ENCODE peak calls at places on chromosome 6, in seven cellular contexts. P is stomach, X is AG04450, B is endothelial cell of umbilical vein, C is neural crest cell, K is lower lobe of right lung, O is upper lobe of left lung. F is an unnamed sample.

GRCh38 chr6:149208071-149208670 is 109.3 kb upstream of the TAB2 start:
- DNase-seq in K (no peak), X (no peak), B (no peak), C (no peak), O (no peak), P (no peak), F (no peak)

GRCh38 chr6:13924146-13924948 is 405 bp upstream of the RNF182 start:
- DNase-seq in C (peak; percentile 58), O (peak; percentile 29), X (no peak), P (peak; percentile 37), K (peak; percentile 57), B (peak; percentile 37), F (peak; percentile 76)

GRCh38 chr6:167851349-167851952 is 24.7 kb downstream of the AFDN start:
- DNase-seq in C (no peak), K (no peak), B (no peak), O (no peak), P (no peak), X (no peak), F (no peak)

GRCh38 chr6:106476326-106477105 is 116.0 kb downstream of the CRYBG1 start:
- DNase-seq in B (no peak), X (no peak), P (no peak), O (no peak), C (no peak), K (no peak), F (no peak)

GRCh38 chr6:21003780-21004541 is 469.7 kb downstream of the CDKAL1 start:
- DNase-seq in O (no peak), C (no peak), B (peak; percentile 93), P (no peak), K (no peak), X (peak; percentile 62), F (no peak)

GRCh38 chr6:8182857-8183256 is 80.5 kb upstream of the EEF1E1 start:
- DNase-seq in K (no peak), O (no peak), B (no peak), P (no peak), C (no peak), X (no peak), F (no peak)

GRCh38 chr6:127637830-127638229 is 60.9 kb downstream of the C6orf58 start:
- DNase-seq in X (no peak), C (no peak), K (no peak), O (peak; percentile 22), B (no peak), P (no peak), F (no peak)

GRCh38 chr6:130367767-130368166 is 1.9 kb downstream of the TMEM200A start:
- DNase-seq in C (no peak), X (no peak), B (no peak), K (no peak), O (no peak), P (no peak), F (no peak)

GRCh38 chr6:149389509-149390297 is 10.4 kb upstream of the SUMO4 start:
- DNase-seq in O (no peak), C (no peak), K (no peak), X (no peak), B (no peak), P (no peak), F (no peak)

GRCh38 chr6:155272353-155273222 is 8.8 kb downstream of the CLDN20 start:
- DNase-seq in C (no peak), B (no peak), K (no peak), O (no peak), P (no peak), X (no peak), F (no peak)

GRCh38 chr6:119672725-119673124 is 323.2 kb upstream of the MAN1A1 start:
- DNase-seq in O (no peak), C (no peak), K (no peak), X (no peak), P (no peak), B (no peak), F (no peak)

GRCh38 chr6:136158398-136158797 is 91.7 kb downstream of the MTFR2 start:
- DNase-seq in K (peak; percentile 48), X (no peak), C (no peak), O (peak; percentile 51), B (peak; percentile 7), P (no peak), F (no peak)
- TF ChIP-seq CTCF in K (no peak), X (no peak), C (no peak), O (no peak), B (no peak), P (no peak), F (no peak)

GRCh38 chr6:137216106-137216505 is 3.1 kb downstream of the IFNGR1 start:
- DNase-seq in P (no peak), K (no peak), O (no peak), C (no peak), X (no peak), B (no peak), F (no peak)
- TF ChIP-seq CTCF in P (no peak), K (no peak), O (no peak), C (no peak), X (no peak), B (no peak), F (no peak)

GRCh38 chr6:29685718-29686326 is 4.9 kb upstream of the ZFP57 start:
- DNase-seq in C (no peak), X (no peak), K (no peak), B (no peak), P (no peak), O (no peak), F (no peak)
- TF ChIP-seq CTCF in C (no peak), X (no peak), K (no peak), B (no peak), P (no peak), O (no peak), F (no peak)

DNA sequence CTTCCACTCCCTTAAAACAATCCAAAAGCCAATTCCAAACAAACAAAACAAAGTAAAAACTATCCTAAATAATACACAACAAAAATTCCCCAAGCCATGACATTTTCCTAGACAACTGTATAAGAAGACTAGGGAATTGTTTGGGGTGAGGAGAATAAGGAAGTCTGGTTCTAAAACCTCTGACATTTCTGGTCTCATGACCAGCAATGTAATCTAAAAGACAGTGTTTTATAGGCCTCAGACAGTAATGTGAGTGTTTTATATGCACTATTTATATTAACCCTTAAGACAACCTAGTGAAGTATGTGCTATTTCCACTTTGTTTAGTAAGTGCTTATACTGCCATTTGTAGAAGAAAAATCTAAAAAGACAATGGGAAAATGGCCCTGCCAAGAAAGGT is 13.0 kb upstream of the RCAN2 start:
- DNase-seq in K (no peak), C (no peak), P (no peak), X (no peak), B (no peak), O (no peak), F (no peak)
- TF ChIP-seq CTCF in K (no peak), C (no peak), P (no peak), X (no peak), B (no peak), O (no peak), F (no peak)

DNA sequence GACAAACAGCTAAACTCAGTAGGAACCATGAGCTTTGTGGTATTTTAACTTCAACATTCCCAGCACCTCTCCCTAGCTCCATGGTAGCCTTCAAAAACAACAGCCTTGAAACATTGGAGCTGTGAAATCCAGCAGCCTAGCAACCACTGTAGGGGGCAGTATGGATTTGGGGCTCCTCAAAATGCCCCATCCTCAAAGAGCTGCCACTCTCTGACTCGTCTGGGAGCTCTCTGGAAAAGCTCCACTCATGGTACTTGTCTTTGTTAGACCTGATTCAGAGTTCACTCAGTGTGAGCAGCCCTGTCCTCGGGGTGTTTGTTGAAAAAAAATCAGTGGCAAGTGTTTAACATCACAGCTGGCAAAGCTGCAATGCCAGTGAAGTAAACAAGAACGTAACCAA is 82.9 kb downstream of the KIF6 start:
- DNase-seq in O (no peak), X (no peak), C (no peak), P (no peak), K (no peak), B (no peak), F (no peak)
- TF ChIP-seq CTCF in O (no peak), X (no peak), C (no peak), P (no peak), K (no peak), B (no peak), F (no peak)

GRCh38 chr6:40791004-40791403 is 203.8 kb upstream of the LRFN2 start:
- DNase-seq in K (no peak), B (no peak), O (no peak), C (no peak), P (no peak), X (no peak), F (no peak)
- TF ChIP-seq CTCF in K (no peak), B (no peak), O (no peak), C (no peak), P (no peak), X (no peak), F (no peak)

F was measured in mesothelial cell of epicardium.